ENCODE peak calls at places on chromosomes 7 and 10, in six cellular contexts. One of them, this sample, is unnamed. For H3K36me3, the result is how much of the 10 kb centered on the place peaks cover.

GRCh38 chr7:130024390-130024789 is 26.8 kb downstream of the ZC3HC1 start:
- DNase-seq in kidney epithelial cell: no peak
- DNase-seq in transverse colon: no peak
- DNase-seq in neural progenitor cell: no peak
- DNase-seq in SJSA1: no peak
- DNase-seq in CD4-positive, alpha-beta memory T cell: no peak
- DNase-seq in this sample: peak

GRCh38 chr7:148587076-148587475 is 3.5 kb upstream of the C7orf33 start:
- DNase-seq in kidney epithelial cell: no peak
- DNase-seq in transverse colon: no peak
- DNase-seq in neural progenitor cell: no peak
- DNase-seq in SJSA1: no peak
- DNase-seq in CD4-positive, alpha-beta memory T cell: no peak
- DNase-seq in this sample: no peak

GRCh38 chr7:44784364-44784763 is 12.1 kb upstream of the PPIA start:
- DNase-seq in kidney epithelial cell: no peak
- DNase-seq in transverse colon: no peak
- DNase-seq in neural progenitor cell: no peak
- DNase-seq in SJSA1: no peak
- DNase-seq in CD4-positive, alpha-beta memory T cell: no peak
- DNase-seq in this sample: no peak

GRCh38 chr7:112140600-112140999 is 65.6 kb downstream of the DOCK4 start:
- DNase-seq in kidney epithelial cell: no peak
- DNase-seq in transverse colon: no peak
- DNase-seq in neural progenitor cell: no peak
- DNase-seq in SJSA1: no peak
- DNase-seq in CD4-positive, alpha-beta memory T cell: no peak
- DNase-seq in this sample: no peak

GRCh38 chr10:43249962-43250624 is 16.8 kb downstream of the RASGEF1A start:
- DNase-seq in kidney epithelial cell: no peak
- DNase-seq in transverse colon: no peak
- DNase-seq in neural progenitor cell: peak
- DNase-seq in SJSA1: no peak
- DNase-seq in CD4-positive, alpha-beta memory T cell: no peak
- DNase-seq in this sample: no peak

GRCh38 chr10:44962870-44963738 is 3.5 kb downstream of the RASSF4 start:
- DNase-seq in kidney epithelial cell: no peak
- DNase-seq in transverse colon: peak
- DNase-seq in neural progenitor cell: peak
- DNase-seq in SJSA1: no peak
- DNase-seq in CD4-positive, alpha-beta memory T cell: no peak
- DNase-seq in this sample: no peak

GRCh38 chr10:127159648-127160245 is 36.6 kb downstream of the INSYN2A start:
- DNase-seq in kidney epithelial cell: no peak
- DNase-seq in transverse colon: no peak
- DNase-seq in neural progenitor cell: no peak
- DNase-seq in SJSA1: no peak
- DNase-seq in CD4-positive, alpha-beta memory T cell: no peak
- DNase-seq in this sample: no peak

GRCh38 chr7:35705932-35706461 is 11.1 kb upstream of the HERPUD2 start:
- DNase-seq in kidney epithelial cell: no peak
- DNase-seq in transverse colon: no peak
- DNase-seq in neural progenitor cell: no peak
- DNase-seq in SJSA1: no peak
- DNase-seq in CD4-positive, alpha-beta memory T cell: no peak
- DNase-seq in this sample: peak

GRCh38 chr7:18755793-18756192 is 260.2 kb downstream of the HDAC9 start:
- DNase-seq in kidney epithelial cell: no peak
- DNase-seq in transverse colon: no peak
- DNase-seq in neural progenitor cell: no peak
- DNase-seq in SJSA1: no peak
- DNase-seq in CD4-positive, alpha-beta memory T cell: no peak
- DNase-seq in this sample: no peak

GRCh38 chr10:71981024-71981867 is 17.1 kb downstream of the CHST3 start:
- DNase-seq in kidney epithelial cell: no peak
- DNase-seq in transverse colon: no peak
- DNase-seq in neural progenitor cell: peak
- DNase-seq in SJSA1: peak
- DNase-seq in CD4-positive, alpha-beta memory T cell: no peak
- DNase-seq in this sample: peak

GRCh38 chr10:126407831-126408230 is 19.6 kb upstream of the ADAM12 start:
- DNase-seq in kidney epithelial cell: no peak
- DNase-seq in transverse colon: no peak
- DNase-seq in neural progenitor cell: peak
- DNase-seq in SJSA1: no peak
- DNase-seq in CD4-positive, alpha-beta memory T cell: no peak
- DNase-seq in this sample: no peak

GRCh38 chr10:72426982-72427381 is 72.3 kb upstream of the DNAJB12 start:
- DNase-seq in kidney epithelial cell: no peak
- DNase-seq in transverse colon: no peak
- DNase-seq in neural progenitor cell: peak
- DNase-seq in SJSA1: no peak
- DNase-seq in CD4-positive, alpha-beta memory T cell: no peak
- DNase-seq in this sample: no peak

GRCh38 chr10:71294856-71295255 is 24.2 kb upstream of the SLC29A3 start:
- DNase-seq in kidney epithelial cell: no peak
- DNase-seq in transverse colon: no peak
- DNase-seq in neural progenitor cell: no peak
- DNase-seq in SJSA1: no peak
- DNase-seq in CD4-positive, alpha-beta memory T cell: no peak
- DNase-seq in this sample: no peak

GRCh38 chr7:34869016-34869415 is 168.3 kb downstream of the DPY19L1 start:
- DNase-seq in kidney epithelial cell: no peak
- DNase-seq in transverse colon: no peak
- DNase-seq in neural progenitor cell: no peak
- DNase-seq in SJSA1: no peak
- DNase-seq in CD4-positive, alpha-beta memory T cell: no peak
- DNase-seq in this sample: no peak

GRCh38 chr10:3676564-3676963 is 108.4 kb downstream of the KLF6 start:
- DNase-seq in kidney epithelial cell: no peak
- DNase-seq in transverse colon: no peak
- DNase-seq in neural progenitor cell: no peak
- DNase-seq in SJSA1: no peak
- DNase-seq in CD4-positive, alpha-beta memory T cell: no peak
- DNase-seq in this sample: no peak

GRCh38 chr7:18086165-18087030 is 58.8 kb upstream of the PRPS1L1 start:
- DNase-seq in kidney epithelial cell: no peak
- DNase-seq in transverse colon: peak
- DNase-seq in neural progenitor cell: peak
- DNase-seq in SJSA1: peak
- DNase-seq in CD4-positive, alpha-beta memory T cell: no peak
- DNase-seq in this sample: peak

GRCh38 chr10:89645742-89646172 is 715 bp upstream of the PANK1 start:
- DNase-seq in kidney epithelial cell: no peak
- DNase-seq in transverse colon: peak
- DNase-seq in neural progenitor cell: no peak
- DNase-seq in SJSA1: no peak
- DNase-seq in CD4-positive, alpha-beta memory T cell: no peak
- DNase-seq in this sample: no peak

GRCh38 chr10:15859865-15860691 is at the start of gene MINDY3:
- DNase-seq in kidney epithelial cell: peak
- DNase-seq in transverse colon: peak
- DNase-seq in neural progenitor cell: peak
- DNase-seq in SJSA1: peak
- DNase-seq in CD4-positive, alpha-beta memory T cell: peak
- DNase-seq in this sample: peak

GRCh38 chr7:2840458-2840857 is 3.6 kb downstream of the GNA12 start:
- DNase-seq in kidney epithelial cell: no peak
- DNase-seq in transverse colon: no peak
- DNase-seq in neural progenitor cell: no peak
- DNase-seq in SJSA1: no peak
- DNase-seq in CD4-positive, alpha-beta memory T cell: no peak
- DNase-seq in this sample: no peak

GRCh38 chr7:2838873-2839578 is 5.1 kb downstream of the GNA12 start:
- DNase-seq in kidney epithelial cell: no peak
- DNase-seq in transverse colon: peak
- DNase-seq in neural progenitor cell: no peak
- DNase-seq in SJSA1: no peak
- DNase-seq in CD4-positive, alpha-beta memory T cell: no peak
- DNase-seq in this sample: no peak

GRCh38 chr7:2841907-2842306 is 2.2 kb downstream of the GNA12 start:
- DNase-seq in kidney epithelial cell: no peak
- DNase-seq in transverse colon: no peak
- DNase-seq in neural progenitor cell: no peak
- DNase-seq in SJSA1: no peak
- DNase-seq in CD4-positive, alpha-beta memory T cell: no peak
- DNase-seq in this sample: no peak

GRCh38 chr7:2837476-2837875 is 6.6 kb downstream of the GNA12 start:
- DNase-seq in kidney epithelial cell: no peak
- DNase-seq in transverse colon: no peak
- DNase-seq in neural progenitor cell: no peak
- DNase-seq in SJSA1: no peak
- DNase-seq in CD4-positive, alpha-beta memory T cell: no peak
- DNase-seq in this sample: no peak

GRCh38 chr7:2838451-2838850 is 5.7 kb downstream of the GNA12 start:
- DNase-seq in kidney epithelial cell: no peak
- DNase-seq in transverse colon: no peak
- DNase-seq in neural progenitor cell: no peak
- DNase-seq in SJSA1: no peak
- DNase-seq in CD4-positive, alpha-beta memory T cell: no peak
- DNase-seq in this sample: no peak
- H3K36me3 ChIP-seq in kidney epithelial cell: under half
- H3K36me3 ChIP-seq in transverse colon: under half
- H3K36me3 ChIP-seq in neural progenitor cell: under half
- H3K36me3 ChIP-seq in SJSA1: half or more
- H3K36me3 ChIP-seq in CD4-positive, alpha-beta memory T cell: under half
- H3K36me3 ChIP-seq in this sample: under half

DNA sequence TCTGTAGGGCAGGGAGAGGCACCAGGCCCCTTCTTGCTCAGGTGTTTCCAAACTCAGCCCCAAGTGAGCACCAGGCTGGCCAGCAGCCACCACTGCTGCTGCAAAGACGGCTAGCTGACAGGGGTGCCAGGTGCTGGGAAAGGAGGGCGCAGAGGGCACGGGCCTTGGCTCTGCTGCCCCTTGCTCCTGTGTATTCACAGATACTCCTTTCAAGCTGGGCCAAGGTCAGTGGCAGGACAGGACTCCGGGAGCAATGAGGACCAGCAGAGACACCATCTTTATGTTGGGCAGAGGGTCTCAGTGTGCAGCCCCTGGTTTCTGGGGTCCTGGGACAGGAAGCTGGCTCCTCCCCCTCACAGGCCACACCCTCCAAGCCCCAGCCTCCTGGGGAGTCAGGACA is 110.1 kb downstream of the SMURF1 start:
- DNase-seq in kidney epithelial cell: no peak
- DNase-seq in transverse colon: no peak
- DNase-seq in neural progenitor cell: no peak
- DNase-seq in SJSA1: no peak
- DNase-seq in CD4-positive, alpha-beta memory T cell: no peak
- DNase-seq in this sample: no peak
- H3K36me3 ChIP-seq in kidney epithelial cell: under half
- H3K36me3 ChIP-seq in transverse colon: under half
- H3K36me3 ChIP-seq in neural progenitor cell: under half
- H3K36me3 ChIP-seq in SJSA1: half or more
- H3K36me3 ChIP-seq in CD4-positive, alpha-beta memory T cell: half or more
- H3K36me3 ChIP-seq in this sample: half or more

GRCh38 chr7:100351657-100352058 is 6.3 kb upstream of the PILRB start:
- DNase-seq in kidney epithelial cell: no peak
- DNase-seq in transverse colon: no peak
- DNase-seq in neural progenitor cell: no peak
- DNase-seq in SJSA1: no peak
- DNase-seq in CD4-positive, alpha-beta memory T cell: no peak
- DNase-seq in this sample: no peak

GRCh38 chr7:100349757-100350156 is 8.2 kb upstream of the PILRB start:
- DNase-seq in kidney epithelial cell: no peak
- DNase-seq in transverse colon: no peak
- DNase-seq in neural progenitor cell: no peak
- DNase-seq in SJSA1: no peak
- DNase-seq in CD4-positive, alpha-beta memory T cell: no peak
- DNase-seq in this sample: no peak

GRCh38 chr7:100353685-100354330 is 4.1 kb upstream of the PILRB start:
- DNase-seq in kidney epithelial cell: no peak
- DNase-seq in transverse colon: no peak
- DNase-seq in neural progenitor cell: no peak
- DNase-seq in SJSA1: no peak
- DNase-seq in CD4-positive, alpha-beta memory T cell: no peak
- DNase-seq in this sample: no peak

GRCh38 chr7:100356416-100357068 is 1.4 kb upstream of the PILRB start:
- DNase-seq in kidney epithelial cell: no peak
- DNase-seq in transverse colon: no peak
- DNase-seq in neural progenitor cell: no peak
- DNase-seq in SJSA1: no peak
- DNase-seq in CD4-positive, alpha-beta memory T cell: no peak
- DNase-seq in this sample: no peak

DNA sequence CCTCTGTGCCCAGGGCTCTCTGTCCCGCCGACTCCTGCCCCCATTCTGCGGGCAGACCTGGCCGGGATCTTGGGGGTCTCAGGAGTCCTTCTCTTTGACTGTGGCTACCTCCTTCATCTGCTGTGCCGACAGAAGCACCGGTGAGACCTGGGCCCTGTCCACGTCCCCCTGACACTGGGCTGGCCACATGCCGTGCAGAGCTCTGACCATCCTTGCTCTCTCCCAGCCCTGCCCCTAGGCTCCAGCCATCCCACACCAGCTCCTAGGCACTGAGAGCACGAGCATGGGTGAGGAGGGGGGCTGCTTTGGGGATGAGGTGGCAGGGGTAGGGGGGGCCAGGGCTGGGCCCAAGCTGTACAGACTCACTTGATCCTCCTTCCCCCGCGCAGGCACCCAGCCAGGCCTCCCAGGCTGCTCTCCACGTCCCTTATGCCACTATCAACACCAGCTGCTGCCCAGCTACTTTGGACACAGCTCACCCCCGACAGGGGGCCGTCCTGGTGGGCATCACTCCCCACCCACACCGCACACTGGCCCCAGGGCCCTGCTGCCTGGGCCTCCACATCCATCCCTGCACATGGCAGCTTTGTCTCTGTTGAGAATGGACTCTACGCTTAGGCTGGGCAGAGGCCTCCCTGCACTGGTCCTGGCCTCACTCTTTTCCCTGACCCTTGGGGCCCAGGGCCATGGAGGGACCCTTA is 4.8 kb upstream of the PILRB start:
- DNase-seq in kidney epithelial cell: no peak
- DNase-seq in transverse colon: no peak
- DNase-seq in neural progenitor cell: no peak
- DNase-seq in SJSA1: no peak
- DNase-seq in CD4-positive, alpha-beta memory T cell: no peak
- DNase-seq in this sample: no peak
- H3K36me3 ChIP-seq in kidney epithelial cell: under half
- H3K36me3 ChIP-seq in transverse colon: under half
- H3K36me3 ChIP-seq in neural progenitor cell: under half
- H3K36me3 ChIP-seq in SJSA1: half or more
- H3K36me3 ChIP-seq in CD4-positive, alpha-beta memory T cell: under half
- H3K36me3 ChIP-seq in this sample: under half

DNA sequence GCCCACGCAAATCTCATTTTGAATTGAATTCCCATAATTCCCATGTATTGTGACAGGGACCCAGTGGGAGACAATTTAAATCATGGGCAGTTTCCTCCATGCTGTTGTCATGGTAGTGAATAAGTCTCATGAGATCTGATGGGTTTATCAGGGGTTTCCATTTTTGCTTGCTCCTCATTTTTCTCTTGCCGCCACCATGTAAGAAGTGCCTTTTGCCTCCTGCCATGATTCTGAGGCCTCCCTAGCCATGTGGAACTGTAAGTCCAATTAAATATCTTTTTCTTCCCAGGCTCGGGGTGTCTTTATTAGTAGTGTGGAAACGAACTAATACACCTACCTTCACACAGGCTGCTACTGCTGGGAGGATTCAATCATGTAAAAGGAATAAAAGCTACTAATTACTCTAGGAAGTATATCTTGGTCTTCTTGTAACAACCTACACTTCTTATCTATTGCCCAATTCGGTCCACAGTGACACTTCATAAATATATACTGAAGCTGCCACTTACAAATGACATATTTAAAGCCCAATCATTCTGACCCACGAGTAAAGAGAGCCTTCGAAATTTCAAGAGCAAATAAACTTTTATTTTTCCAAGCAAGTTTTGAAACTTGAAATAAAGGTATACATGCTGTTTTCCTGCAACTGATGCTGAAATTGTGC is 100.3 kb upstream of the ASAH2 start:
- DNase-seq in kidney epithelial cell: no peak
- DNase-seq in transverse colon: no peak
- DNase-seq in neural progenitor cell: no peak
- DNase-seq in SJSA1: no peak
- DNase-seq in CD4-positive, alpha-beta memory T cell: no peak
- DNase-seq in this sample: no peak
- H3K36me3 ChIP-seq in kidney epithelial cell: under half
- H3K36me3 ChIP-seq in transverse colon: under half
- H3K36me3 ChIP-seq in neural progenitor cell: under half
- H3K36me3 ChIP-seq in SJSA1: under half
- H3K36me3 ChIP-seq in CD4-positive, alpha-beta memory T cell: under half
- H3K36me3 ChIP-seq in this sample: under half